ENCODE peak calls at places on chromosomes 2 and 18, in five cellular contexts. One of them, this sample, is unnamed.

GRCh38 chr2:60068755-60069154 is 484.7 kb downstream of the BCL11A start:
- DNase-seq in neural crest cell: no peak
- DNase-seq in brain microvascular endothelial cell: no peak
- DNase-seq in cardiac muscle cell: no peak
- DNase-seq in foreskin keratinocyte: no peak
- DNase-seq in this sample: no peak

GRCh38 chr2:77161009-77161408 is 361.2 kb downstream of the LRRTM4 start:
- DNase-seq in neural crest cell: no peak
- DNase-seq in brain microvascular endothelial cell: no peak
- DNase-seq in cardiac muscle cell: peak
- DNase-seq in foreskin keratinocyte: peak
- DNase-seq in this sample: peak

GRCh38 chr2:65232636-65233035 is 5.0 kb downstream of the ACTR2 start:
- DNase-seq in neural crest cell: no peak
- DNase-seq in brain microvascular endothelial cell: no peak
- DNase-seq in cardiac muscle cell: peak
- DNase-seq in foreskin keratinocyte: peak
- DNase-seq in this sample: no peak

GRCh38 chr2:111202266-111203040 is 81.7 kb downstream of the BCL2L11 start:
- DNase-seq in neural crest cell: no peak
- DNase-seq in brain microvascular endothelial cell: peak
- DNase-seq in cardiac muscle cell: peak
- DNase-seq in foreskin keratinocyte: no peak
- DNase-seq in this sample: no peak

GRCh38 chr2:146532748-146533147 is 1312.1 kb upstream of the ACVR2A start:
- DNase-seq in neural crest cell: no peak
- DNase-seq in brain microvascular endothelial cell: no peak
- DNase-seq in cardiac muscle cell: no peak
- DNase-seq in foreskin keratinocyte: no peak
- DNase-seq in this sample: no peak

GRCh38 chr2:104933518-104933917 is 79.6 kb downstream of the POU3F3 start:
- DNase-seq in neural crest cell: no peak
- DNase-seq in brain microvascular endothelial cell: no peak
- DNase-seq in cardiac muscle cell: no peak
- DNase-seq in foreskin keratinocyte: no peak
- DNase-seq in this sample: no peak

GRCh38 chr2:54428401-54428800 is 27.7 kb upstream of the SPTBN1 start:
- DNase-seq in neural crest cell: no peak
- DNase-seq in brain microvascular endothelial cell: no peak
- DNase-seq in cardiac muscle cell: no peak
- DNase-seq in foreskin keratinocyte: no peak
- DNase-seq in this sample: peak

GRCh38 chr2:188050716-188051115 is 241.0 kb upstream of the GULP1 start:
- DNase-seq in neural crest cell: no peak
- DNase-seq in brain microvascular endothelial cell: no peak
- DNase-seq in cardiac muscle cell: peak
- DNase-seq in foreskin keratinocyte: no peak
- DNase-seq in this sample: peak

GRCh38 chr2:136117909-136118818 is at the start of gene CXCR4:
- DNase-seq in neural crest cell: peak
- DNase-seq in brain microvascular endothelial cell: no peak
- DNase-seq in cardiac muscle cell: peak
- DNase-seq in foreskin keratinocyte: no peak
- DNase-seq in this sample: no peak

GRCh38 chr2:60677376-60677775 is 78.7 kb upstream of the PAPOLG start:
- DNase-seq in neural crest cell: no peak
- DNase-seq in brain microvascular endothelial cell: no peak
- DNase-seq in cardiac muscle cell: no peak
- DNase-seq in foreskin keratinocyte: no peak
- DNase-seq in this sample: no peak

GRCh38 chr2:232942831-232943230 is 70.2 kb downstream of the NGEF start:
- DNase-seq in neural crest cell: no peak
- DNase-seq in brain microvascular endothelial cell: no peak
- DNase-seq in cardiac muscle cell: no peak
- DNase-seq in foreskin keratinocyte: no peak
- DNase-seq in this sample: no peak

GRCh38 chr2:186126181-186126580 is 359.9 kb upstream of the ZC3H15 start:
- DNase-seq in neural crest cell: no peak
- DNase-seq in brain microvascular endothelial cell: no peak
- DNase-seq in cardiac muscle cell: no peak
- DNase-seq in foreskin keratinocyte: no peak
- DNase-seq in this sample: no peak

GRCh38 chr2:215711484-215712034 is 275.7 kb upstream of the FN1 start:
- DNase-seq in neural crest cell: no peak
- DNase-seq in brain microvascular endothelial cell: peak
- DNase-seq in cardiac muscle cell: peak
- DNase-seq in foreskin keratinocyte: peak
- DNase-seq in this sample: peak

GRCh38 chr2:32947076-32947483 is 327 bp downstream of the LTBP1 start:
- DNase-seq in neural crest cell: peak
- DNase-seq in brain microvascular endothelial cell: no peak
- DNase-seq in cardiac muscle cell: no peak
- DNase-seq in foreskin keratinocyte: no peak
- DNase-seq in this sample: no peak

GRCh38 chr2:128396500-128396891 is 77.8 kb upstream of the HS6ST1 start:
- DNase-seq in neural crest cell: peak
- DNase-seq in brain microvascular endothelial cell: peak
- DNase-seq in cardiac muscle cell: peak
- DNase-seq in foreskin keratinocyte: peak
- DNase-seq in this sample: no peak

GRCh38 chr2:181120625-181121024 is 140.2 kb downstream of the UBE2E3 start:
- DNase-seq in neural crest cell: no peak
- DNase-seq in brain microvascular endothelial cell: no peak
- DNase-seq in cardiac muscle cell: no peak
- DNase-seq in foreskin keratinocyte: no peak
- DNase-seq in this sample: no peak

DNA sequence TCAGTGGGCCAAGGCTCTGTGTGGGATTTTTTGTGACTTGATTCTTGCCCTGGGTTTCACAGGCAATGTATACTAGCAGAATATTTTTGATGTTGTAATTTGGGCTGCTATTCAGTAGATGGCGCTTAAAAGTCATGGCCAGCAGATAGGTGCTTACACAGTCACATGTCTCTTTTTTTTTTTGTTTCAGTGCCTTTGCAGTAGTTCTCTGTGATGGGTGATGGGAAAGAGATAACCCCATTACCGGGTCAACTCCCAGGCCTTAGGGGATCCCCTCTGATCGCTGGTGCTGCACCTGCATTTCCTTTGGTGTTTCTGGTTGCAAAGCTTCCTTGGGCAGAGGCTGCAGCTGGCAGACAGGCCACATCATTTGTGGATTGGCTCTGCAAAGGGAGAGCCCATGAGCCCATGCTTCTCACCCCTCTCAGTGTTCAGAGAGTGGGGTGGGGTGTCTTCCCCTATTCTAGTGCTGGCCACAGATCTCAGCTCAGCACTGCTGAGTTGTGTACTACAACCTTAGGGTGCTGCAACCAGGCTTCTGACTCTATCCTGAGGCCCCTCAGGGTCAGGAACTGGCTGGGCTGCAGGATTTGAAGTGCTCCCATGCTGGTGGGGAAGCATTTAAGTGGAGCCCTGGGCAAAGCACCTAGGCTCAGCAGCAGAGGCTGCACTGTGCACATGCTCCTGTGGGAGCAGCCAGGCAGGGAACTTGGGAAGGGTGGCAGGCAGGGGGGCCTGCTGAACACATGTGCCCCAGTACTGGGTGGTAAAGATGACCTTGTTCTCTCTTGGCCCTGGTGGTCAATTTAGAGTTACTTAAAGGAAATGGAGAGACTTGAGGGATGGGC is 219.8 kb upstream of the SPHKAP start:
- DNase-seq in neural crest cell: no peak
- DNase-seq in brain microvascular endothelial cell: peak
- DNase-seq in cardiac muscle cell: no peak
- DNase-seq in foreskin keratinocyte: no peak
- DNase-seq in this sample: no peak
- TF ChIP-seq CTCF in neural crest cell: no peak
- TF ChIP-seq CTCF in brain microvascular endothelial cell: no peak
- TF ChIP-seq CTCF in cardiac muscle cell: no peak
- TF ChIP-seq CTCF in foreskin keratinocyte: no peak
- TF ChIP-seq CTCF in this sample: no peak

GRCh38 chr2:218578272-218578877 is 9.7 kb downstream of the CNOT9 start:
- DNase-seq in neural crest cell: no peak
- DNase-seq in brain microvascular endothelial cell: no peak
- DNase-seq in cardiac muscle cell: no peak
- DNase-seq in foreskin keratinocyte: no peak
- DNase-seq in this sample: no peak

GRCh38 chr2:218582085-218582484 is 13.4 kb downstream of the CNOT9 start:
- DNase-seq in neural crest cell: no peak
- DNase-seq in brain microvascular endothelial cell: peak
- DNase-seq in cardiac muscle cell: peak
- DNase-seq in foreskin keratinocyte: peak
- DNase-seq in this sample: no peak

GRCh38 chr2:218585541-218585940 is 16.9 kb downstream of the CNOT9 start:
- DNase-seq in neural crest cell: no peak
- DNase-seq in brain microvascular endothelial cell: no peak
- DNase-seq in cardiac muscle cell: no peak
- DNase-seq in foreskin keratinocyte: no peak
- DNase-seq in this sample: no peak

DNA sequence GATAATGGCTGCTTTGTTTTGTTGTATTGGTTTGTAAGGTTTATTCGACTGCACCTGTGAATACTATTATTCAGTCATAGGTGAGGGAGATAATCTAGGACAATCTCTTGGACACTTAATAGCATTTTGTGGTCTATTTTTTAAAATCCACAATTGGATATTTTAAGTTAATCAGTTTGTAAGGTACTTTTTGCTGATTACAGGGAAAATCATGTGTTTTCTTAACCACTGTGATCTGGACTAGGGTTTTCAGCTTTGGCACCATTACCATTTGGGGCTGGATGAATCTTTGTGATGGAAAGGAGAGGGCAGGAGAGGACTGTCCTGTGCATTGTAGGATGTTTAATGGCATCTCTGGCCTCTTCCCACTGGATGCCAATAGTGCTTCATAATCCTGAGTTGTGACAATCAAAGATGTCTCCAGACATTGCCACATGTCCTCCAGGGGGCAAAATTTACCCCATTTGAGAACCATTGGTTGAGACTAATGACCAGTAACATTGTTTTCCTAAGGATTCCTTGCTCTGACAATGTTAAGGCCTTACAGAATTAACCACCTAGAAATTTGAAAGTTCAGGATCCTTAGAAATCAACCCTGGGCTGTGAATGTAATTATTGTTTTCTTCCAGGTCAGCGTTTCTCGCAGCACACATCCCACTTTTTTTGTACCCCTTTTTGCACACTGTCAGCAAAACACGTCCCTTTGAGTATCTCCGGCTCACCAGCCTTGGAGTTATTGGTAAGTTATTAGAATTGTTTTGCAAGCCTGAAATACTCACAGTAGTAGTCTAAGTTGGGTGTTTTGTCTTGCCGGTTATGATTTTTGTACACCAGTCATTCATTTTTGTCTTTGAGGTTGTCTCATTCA is 15.6 kb downstream of the CNOT9 start:
- DNase-seq in neural crest cell: no peak
- DNase-seq in brain microvascular endothelial cell: no peak
- DNase-seq in cardiac muscle cell: no peak
- DNase-seq in foreskin keratinocyte: no peak
- DNase-seq in this sample: no peak
- TF ChIP-seq CTCF in neural crest cell: no peak
- TF ChIP-seq CTCF in brain microvascular endothelial cell: peak
- TF ChIP-seq CTCF in cardiac muscle cell: no peak
- TF ChIP-seq CTCF in foreskin keratinocyte: peak
- TF ChIP-seq CTCF in this sample: peak

DNA sequence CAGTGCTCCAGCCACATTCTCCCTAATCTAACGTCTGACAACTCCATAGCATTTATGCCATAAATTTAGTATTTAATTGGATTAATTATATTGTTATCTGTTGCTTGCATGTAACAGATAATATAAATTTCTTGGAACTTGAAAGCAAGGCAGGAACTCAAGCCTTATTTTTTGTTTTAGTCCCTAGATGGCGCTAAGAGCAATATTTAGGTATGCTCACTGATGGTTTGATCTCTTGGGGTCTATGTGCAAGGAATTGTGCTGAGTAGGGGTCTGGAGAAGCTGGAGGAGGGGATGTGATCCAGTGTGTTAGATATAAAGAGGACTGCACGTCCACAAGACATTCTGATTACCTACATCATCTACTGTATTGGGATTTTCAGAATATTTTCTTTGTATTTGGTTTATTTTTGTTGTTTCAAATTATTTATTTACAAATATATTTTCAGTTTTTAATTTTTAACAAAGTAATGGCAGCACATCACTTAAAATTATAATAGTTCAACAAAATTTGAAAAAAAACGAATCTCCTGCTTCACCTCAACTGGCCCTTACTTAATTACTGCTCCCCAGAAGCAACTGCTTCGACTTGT is 32.8 kb downstream of the KATNAL2 start:
- DNase-seq in neural crest cell: no peak
- DNase-seq in brain microvascular endothelial cell: peak
- DNase-seq in cardiac muscle cell: peak
- DNase-seq in foreskin keratinocyte: no peak
- DNase-seq in this sample: no peak
- TF ChIP-seq CTCF in neural crest cell: peak
- TF ChIP-seq CTCF in brain microvascular endothelial cell: peak
- TF ChIP-seq CTCF in cardiac muscle cell: peak
- TF ChIP-seq CTCF in foreskin keratinocyte: peak
- TF ChIP-seq CTCF in this sample: peak

GRCh38 chr2:12714391-12715221 is 2.1 kb upstream of the TRIB2 start:
- DNase-seq in neural crest cell: no peak
- DNase-seq in brain microvascular endothelial cell: no peak
- DNase-seq in cardiac muscle cell: peak
- DNase-seq in foreskin keratinocyte: peak
- DNase-seq in this sample: peak
- TF ChIP-seq CTCF in neural crest cell: no peak
- TF ChIP-seq CTCF in brain microvascular endothelial cell: no peak
- TF ChIP-seq CTCF in cardiac muscle cell: no peak
- TF ChIP-seq CTCF in foreskin keratinocyte: no peak
- TF ChIP-seq CTCF in this sample: no peak

GRCh38 chr2:228048838-228049490 is 132.5 kb downstream of the SPHKAP start:
- DNase-seq in neural crest cell: peak
- DNase-seq in brain microvascular endothelial cell: peak
- DNase-seq in cardiac muscle cell: peak
- DNase-seq in foreskin keratinocyte: peak
- DNase-seq in this sample: peak
- TF ChIP-seq CTCF in neural crest cell: peak
- TF ChIP-seq CTCF in brain microvascular endothelial cell: peak
- TF ChIP-seq CTCF in cardiac muscle cell: peak
- TF ChIP-seq CTCF in foreskin keratinocyte: peak
- TF ChIP-seq CTCF in this sample: peak

GRCh38 chr2:202033317-202034248 is at the start of gene FZD7:
- DNase-seq in neural crest cell: peak
- DNase-seq in brain microvascular endothelial cell: peak
- DNase-seq in cardiac muscle cell: peak
- DNase-seq in foreskin keratinocyte: peak
- DNase-seq in this sample: no peak
- TF ChIP-seq CTCF in neural crest cell: peak
- TF ChIP-seq CTCF in brain microvascular endothelial cell: peak
- TF ChIP-seq CTCF in cardiac muscle cell: peak
- TF ChIP-seq CTCF in foreskin keratinocyte: peak
- TF ChIP-seq CTCF in this sample: no peak

This sample was measured in epithelial cell of proximal tubule.